ENCODE peak calls at places on chromosomes 3 and 15, in eight cellular contexts. O is HL-60; U is tibial artery; L is heart right ventricle; R is CD4-positive, alpha-beta memory T cell; I is endodermal cell; M is HCT116; N is tibial nerve. K is an unnamed sample.

GRCh38 chr15:68442041-68442440 is 10.1 kb upstream of the ITGA11 start:
- DNase-seq in R (no peak), M (no peak), O (no peak), N (no peak), I (peak), L (no peak), U (peak), K (no peak)

GRCh38 chr3:197393711-197394110 is 95.3 kb upstream of the DLG1 start:
- DNase-seq in O (no peak), N (no peak), M (no peak), L (no peak), I (no peak), U (peak), R (no peak), K (no peak)

GRCh38 chr3:189355481-189356201 is 183.9 kb downstream of the TPRG1 start:
- DNase-seq in L (no peak), N (no peak), U (no peak), M (peak), I (peak), O (no peak), R (peak), K (no peak)

GRCh38 chr3:194177156-194177555 is 41.2 kb downstream of the HES1 start:
- DNase-seq in N (no peak), M (no peak), R (no peak), I (no peak), U (no peak), O (no peak), L (no peak), K (no peak)

GRCh38 chr3:142993958-142994442 is 7.4 kb upstream of the U2SURP start:
- DNase-seq in O (peak), U (no peak), L (peak), M (peak), N (peak), I (peak), R (peak), K (no peak)

GRCh38 chr3:9214599-9214998 is 34.8 kb downstream of the SRGAP3 start:
- DNase-seq in I (no peak), N (no peak), R (no peak), O (no peak), U (no peak), M (no peak), L (no peak), K (no peak)

GRCh38 chr3:194725346-194725745 is 39.7 kb downstream of the FAM43A start:
- DNase-seq in M (no peak), L (no peak), I (no peak), R (no peak), O (no peak), U (no peak), N (no peak), K (no peak)

GRCh38 chr15:97989330-97989729 is 28.8 kb downstream of the ARRDC4 start:
- DNase-seq in R (no peak), M (no peak), L (no peak), N (no peak), I (no peak), O (no peak), U (no peak), K (no peak)

GRCh38 chr3:57949779-57950618 is 58.2 kb upstream of the FLNB start:
- DNase-seq in I (no peak), N (no peak), L (no peak), M (peak), U (peak), R (no peak), O (no peak), K (no peak)

GRCh38 chr3:10945683-10946287 is 46.8 kb upstream of the SLC6A1 start:
- DNase-seq in I (peak), N (no peak), L (peak), M (peak), R (peak), U (no peak), O (peak), K (peak)

GRCh38 chr3:143443851-143444331 is 324.3 kb downstream of the CHST2 start:
- DNase-seq in O (peak), N (no peak), R (peak), L (peak), U (peak), M (peak), I (no peak), K (no peak)

GRCh38 chr15:90264649-90265048 is 823 bp upstream of the NGRN start:
- DNase-seq in R (no peak), U (no peak), N (no peak), M (no peak), O (peak), I (no peak), L (peak), K (no peak)

GRCh38 chr15:51982013-51982769 is 10.6 kb upstream of the LEO1 start:
- DNase-seq in U (no peak), O (peak), M (peak), R (peak), L (peak), I (no peak), N (no peak), K (no peak)

GRCh38 chr3:169674090-169674489 is 10.6 kb upstream of the MECOM start:
- DNase-seq in L (no peak), M (no peak), R (no peak), U (no peak), I (no peak), O (no peak), N (no peak), K (no peak)

GRCh38 chr3:167700046-167700445 is 34.6 kb downstream of the PDCD10 start:
- DNase-seq in L (no peak), M (no peak), R (no peak), U (no peak), N (no peak), O (no peak), I (no peak), K (no peak)

GRCh38 chr15:78034495-78035191 is 42.9 kb downstream of the TBC1D2B start:
- DNase-seq in N (no peak), O (no peak), R (peak), M (no peak), U (no peak), I (no peak), L (no peak), K (no peak)

GRCh38 chr3:194135806-194136518 is at the start of gene HES1:
- DNase-seq in U (peak), R (peak), I (peak), O (peak), M (peak), N (peak), L (peak), K (peak)

GRCh38 chr3:46979958-46980497 is 562 bp downstream of the NBEAL2 start:
- DNase-seq in L (peak), U (no peak), N (no peak), I (peak), O (no peak), M (no peak), R (no peak), K (no peak)

GRCh38 chr3:106261915-106262683 is 393.3 kb upstream of the CBLB start:
- DNase-seq in N (no peak), L (no peak), M (no peak), U (no peak), I (no peak), R (no peak), O (no peak), K (no peak)

GRCh38 chr15:52780172-52780980 is 9.8 kb downstream of the ONECUT1 start:
- DNase-seq in N (peak), U (no peak), I (peak), L (peak), R (peak), O (peak), M (peak), K (peak)

GRCh38 chr3:29789686-29790085 is 508.8 kb downstream of the RBMS3 start:
- DNase-seq in M (no peak), L (no peak), I (no peak), U (no peak), O (no peak), N (no peak), R (no peak), K (no peak)

GRCh38 chr3:105708980-105709379 is 159.8 kb downstream of the CBLB start:
- DNase-seq in M (no peak), O (no peak), L (no peak), I (no peak), U (no peak), N (no peak), R (no peak), K (no peak)

GRCh38 chr15:99956820-99957641 is 223.8 kb upstream of the LYSMD4 start:
- DNase-seq in U (no peak), N (no peak), O (no peak), L (no peak), R (no peak), I (peak), M (no peak), K (no peak)

GRCh38 chr3:177195941-177196472 is 1.3 kb downstream of the TBL1XR1 start:
- DNase-seq in M (no peak), O (peak), L (peak), R (peak), U (no peak), N (no peak), I (no peak), K (no peak)

GRCh38 chr15:45378913-45379262 is 544 bp upstream of the GATM start:
- DNase-seq in I (no peak), U (no peak), O (no peak), R (no peak), L (no peak), N (no peak), M (no peak), K (no peak)

GRCh38 chr15:40932146-40932545 is 3.0 kb downstream of the DLL4 start:
- DNase-seq in I (no peak), L (no peak), M (no peak), N (no peak), O (no peak), U (no peak), R (no peak), K (no peak)

GRCh38 chr15:66766282-66767228 is 64.5 kb downstream of the SMAD6 start:
- DNase-seq in O (no peak), U (no peak), I (no peak), R (no peak), N (no peak), L (no peak), M (no peak), K (no peak)

GRCh38 chr3:182366746-182367145 is 426.6 kb upstream of the ATP11B start:
- DNase-seq in U (no peak), I (no peak), N (no peak), L (no peak), M (no peak), R (no peak), O (no peak), K (no peak)

GRCh38 chr3:58004972-58005371 is 3.2 kb upstream of the FLNB start:
- DNase-seq in L (no peak), N (no peak), O (no peak), I (no peak), U (no peak), R (no peak), M (no peak), K (no peak)

GRCh38 chr15:93520206-93520605 is 431.2 kb upstream of the RGMA start:
- DNase-seq in R (no peak), N (no peak), I (peak), L (no peak), O (no peak), U (no peak), M (no peak), K (no peak)

GRCh38 chr3:58628823-58629562 is 37.6 kb downstream of the FAM3D start:
- DNase-seq in U (no peak), L (peak), I (no peak), N (peak), R (no peak), O (no peak), M (no peak), K (no peak)

GRCh38 chr3:108125550-108126071 is 34.8 kb upstream of the CD47 start:
- DNase-seq in I (no peak), M (no peak), R (peak), N (no peak), U (no peak), O (peak), L (no peak), K (no peak)

GRCh38 chr3:114874447-114874846 is 272.6 kb downstream of the ZBTB20 start:
- DNase-seq in M (no peak), L (peak), U (no peak), R (no peak), I (no peak), O (no peak), N (no peak), K (no peak)
- H3K27ac ChIP-seq in M (no peak), L (peak), U (no peak), R (no peak), I (no peak), O (no peak), N (no peak), K (peak)

GRCh38 chr3:195821403-195822130 is 9.8 kb upstream of the MUC4 start:
- DNase-seq in N (no peak), U (no peak), O (no peak), M (no peak), L (no peak), R (no peak), I (peak), K (no peak)
- H3K27ac ChIP-seq in N (no peak), U (no peak), O (no peak), M (no peak), L (no peak), R (no peak), I (no peak), K (no peak)

DNA sequence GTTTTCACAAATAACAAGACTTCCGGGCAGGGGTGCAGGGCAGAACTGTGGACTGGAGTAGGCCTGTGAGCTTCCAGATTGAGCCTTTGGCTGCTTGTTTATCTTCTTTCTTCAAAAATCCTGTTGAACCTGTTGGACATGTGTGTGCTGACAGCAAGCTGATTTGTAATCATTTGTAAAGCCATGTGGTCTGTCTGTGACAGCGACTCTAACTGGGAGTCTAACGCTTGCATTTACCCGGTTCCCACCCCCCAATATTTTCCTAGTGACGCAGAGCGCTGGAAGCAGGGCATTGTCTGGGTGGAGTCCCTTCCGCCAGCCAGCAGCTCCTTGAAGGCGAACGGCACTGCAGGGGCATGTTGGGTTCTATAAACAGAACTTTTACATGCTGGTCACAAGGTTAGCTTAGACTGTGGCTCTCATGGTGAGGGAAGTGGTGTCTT is 85.7 kb upstream of the MYZAP start:
- DNase-seq in N (no peak), M (no peak), I (no peak), L (peak), R (no peak), U (peak), O (no peak), K (no peak)
- H3K27ac ChIP-seq in N (no peak), M (no peak), I (peak), L (peak), R (no peak), U (peak), O (no peak), K (peak)

GRCh38 chr3:125300416-125300815 is 74.7 kb downstream of the ZNF148 start:
- DNase-seq in M (no peak), L (no peak), I (no peak), U (no peak), N (no peak), O (no peak), R (no peak), K (no peak)

GRCh38 chr3:125306620-125307019 is 68.5 kb downstream of the ZNF148 start:
- DNase-seq in R (no peak), O (no peak), M (no peak), N (no peak), U (no peak), L (no peak), I (no peak), K (no peak)

GRCh38 chr3:125302932-125303331 is 72.2 kb downstream of the ZNF148 start:
- DNase-seq in M (no peak), N (no peak), R (no peak), I (no peak), O (no peak), L (no peak), U (no peak), K (no peak)
- H3K27ac ChIP-seq in M (no peak), N (no peak), R (no peak), I (no peak), O (no peak), L (no peak), U (no peak), K (no peak)

DNA sequence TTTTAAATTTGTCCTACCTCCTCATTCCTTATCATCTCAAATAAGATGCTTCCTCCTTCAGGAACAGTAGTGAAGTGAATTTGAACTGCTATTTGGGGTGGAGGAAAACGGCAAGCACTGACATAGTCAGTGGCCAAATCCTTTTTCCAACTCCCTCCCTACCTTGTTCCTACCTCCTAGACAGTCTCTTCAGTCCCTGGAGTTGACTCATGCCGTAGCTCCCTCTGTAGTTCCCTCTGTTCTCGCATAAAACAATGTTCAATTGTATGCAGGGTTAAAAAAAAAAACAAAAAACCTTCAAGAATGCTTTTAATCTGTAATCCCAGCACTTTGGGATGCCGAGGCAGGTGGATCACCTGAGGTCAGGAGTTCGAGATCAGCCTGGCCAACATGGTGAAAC is 1.4 kb downstream of the UBR1 start:
- DNase-seq in L (no peak), M (peak), I (no peak), U (no peak), N (no peak), O (no peak), R (no peak), K (no peak)
- H3K27ac ChIP-seq in L (no peak), M (no peak), I (no peak), U (peak), N (no peak), O (no peak), R (no peak), K (no peak)

DNA sequence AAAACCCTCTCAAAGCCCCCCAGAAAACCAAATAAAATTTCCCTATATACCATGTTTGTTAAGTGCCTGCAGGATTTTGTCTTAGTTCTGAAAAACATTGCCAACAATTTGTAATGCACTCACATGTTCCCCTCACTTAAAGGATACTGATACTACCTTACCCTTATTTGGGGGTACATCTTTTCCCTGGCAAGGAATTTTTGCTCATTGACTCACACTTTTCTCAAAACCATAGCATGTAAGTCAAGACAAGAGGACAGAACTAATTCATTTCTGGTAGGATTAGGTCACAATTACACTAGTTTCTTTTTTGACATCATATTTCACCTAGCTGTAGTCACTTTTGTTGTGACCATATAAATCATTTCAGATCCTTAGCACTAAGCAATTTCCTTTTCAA is 222.2 kb downstream of the THRB start:
- DNase-seq in O (no peak), M (no peak), U (no peak), L (no peak), R (no peak), I (no peak), N (no peak), K (no peak)
- H3K27ac ChIP-seq in O (no peak), M (no peak), U (no peak), L (no peak), R (no peak), I (no peak), N (no peak), K (no peak)

DNA sequence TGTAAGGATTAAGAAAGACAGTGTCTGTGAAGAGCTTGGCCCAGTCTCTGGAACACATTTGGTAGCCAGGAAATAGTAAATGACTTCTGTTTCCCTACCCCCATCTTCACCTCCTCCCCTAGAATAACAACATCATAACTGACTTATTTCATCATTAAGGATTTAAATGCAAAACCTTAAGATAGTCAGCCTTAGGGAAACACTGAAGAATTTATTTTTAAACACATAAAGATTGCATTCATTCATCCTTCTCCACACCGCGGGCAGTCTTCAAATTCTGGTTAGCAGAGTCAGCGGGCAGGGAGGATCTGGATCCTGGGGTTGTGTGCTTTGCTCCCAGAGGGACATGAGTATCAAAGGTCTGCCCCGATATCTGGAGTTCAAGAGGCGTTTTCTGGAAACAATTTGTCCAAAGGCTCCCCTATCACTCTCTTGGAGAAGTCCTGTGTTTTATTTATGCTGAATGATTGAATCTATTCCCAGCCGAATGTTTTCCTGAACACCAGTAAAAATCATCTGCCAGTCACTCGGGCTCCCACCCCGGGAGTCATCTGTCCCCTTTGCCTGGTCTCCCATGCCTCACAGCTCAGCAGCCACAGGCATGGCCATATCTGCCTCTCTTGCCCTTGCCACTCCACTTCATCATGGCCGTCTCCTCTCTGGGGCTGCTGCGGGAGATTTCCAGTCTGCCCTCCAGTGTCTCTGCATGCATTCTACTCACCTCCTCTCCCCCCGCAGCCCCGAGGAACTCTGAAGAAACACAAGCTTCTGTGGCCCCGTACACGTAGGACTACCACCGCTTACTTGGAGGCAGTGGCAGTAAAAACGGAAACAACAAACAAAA is 234.7 kb upstream of the CTDSPL start:
- DNase-seq in L (no peak), N (no peak), U (no peak), M (no peak), O (no peak), I (no peak), R (no peak), K (no peak)
- H3K27ac ChIP-seq in L (no peak), N (no peak), U (no peak), M (no peak), O (no peak), I (no peak), R (no peak), K (no peak)

GRCh38 chr3:123758081-123758564 is 126.0 kb downstream of the MYLK start:
- DNase-seq in U (no peak), L (no peak), N (no peak), M (no peak), O (no peak), I (no peak), R (no peak), K (no peak)
- H3K27ac ChIP-seq in U (peak), L (no peak), N (no peak), M (no peak), O (no peak), I (no peak), R (no peak), K (no peak)

K was measured in caudate nucleus.